ENCODE peak calls at places on chromosome 18, in seven cellular contexts. R, A, K, W, C, B and U are unnamed samples.

GRCh38 chr18:58046794-58047555 is 2.9 kb downstream of the NEDD4L start:
- DNase-seq in W (no peak), R (no peak), K (no peak), C (no peak), B (no peak), A (no peak), U (no peak)

GRCh38 chr18:71831039-71831438 is 713.1 kb downstream of the CBLN2 start:
- DNase-seq in R (peak), C (no peak), W (no peak), B (no peak), A (no peak), K (no peak), U (no peak)

GRCh38 chr18:62938006-62938405 is 222.7 kb downstream of the PHLPP1 start:
- DNase-seq in K (no peak), W (no peak), C (no peak), B (no peak), A (no peak), R (no peak), U (no peak)

GRCh38 chr18:37637451-37637850 is 71.9 kb upstream of the CELF4 start:
- DNase-seq in R (no peak), C (no peak), W (no peak), A (no peak), B (no peak), K (no peak), U (no peak)

GRCh38 chr18:60568211-60568610 is 195.6 kb upstream of the MC4R start:
- DNase-seq in R (no peak), B (no peak), W (no peak), C (no peak), K (no peak), A (no peak), U (no peak)

GRCh38 chr18:62324917-62325805 is at the start of gene TNFRSF11A:
- DNase-seq in B (peak), A (peak), W (no peak), C (no peak), R (peak), K (peak), U (peak)

GRCh38 chr18:23106575-23106974 is 28.7 kb upstream of the CABLES1 start:
- DNase-seq in A (no peak), R (peak), C (no peak), K (no peak), W (no peak), B (no peak), U (no peak)

GRCh38 chr18:45837283-45838070 is 12.0 kb downstream of the SIGLEC15 start:
- DNase-seq in R (no peak), W (peak), K (peak), B (peak), C (no peak), A (peak), U (no peak)

GRCh38 chr18:67977067-67977616 is 460.6 kb upstream of the DSEL start:
- DNase-seq in A (no peak), C (no peak), B (no peak), K (no peak), W (no peak), R (no peak), U (no peak)

GRCh38 chr18:42425025-42425424 is 470.0 kb downstream of the PIK3C3 start:
- DNase-seq in C (no peak), B (no peak), K (no peak), A (peak), R (no peak), W (no peak), U (no peak)
- TF ChIP-seq CTCF in C (no peak), B (no peak), K (no peak), A (no peak), R (no peak), W (no peak), U (no peak)

DNA sequence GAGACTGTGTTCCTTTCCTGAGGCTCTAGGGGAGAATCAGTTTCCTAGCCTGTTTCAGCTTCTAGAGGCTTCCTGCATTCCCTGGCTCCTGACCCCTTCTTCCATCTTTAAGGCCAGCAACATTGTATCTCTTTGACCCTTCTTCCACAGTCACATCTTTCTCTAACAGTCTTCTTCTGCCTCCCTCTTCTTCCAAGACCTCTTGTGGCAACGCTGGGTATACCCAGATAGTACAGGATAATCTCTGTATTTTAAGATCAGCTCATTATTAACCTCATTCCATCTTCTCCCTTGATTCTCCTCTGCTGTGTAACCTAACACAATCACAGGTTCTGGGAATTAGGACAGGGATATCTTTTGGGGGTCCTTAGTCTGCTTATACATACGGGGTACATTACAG is 8.9 kb upstream of the MYL12A start:
- DNase-seq in R (no peak), W (no peak), A (no peak), C (no peak), B (no peak), K (no peak), U (no peak)
- TF ChIP-seq CTCF in R (no peak), W (no peak), A (no peak), C (no peak), B (no peak), K (no peak), U (no peak)

GRCh38 chr18:12074734-12075133 is 18.9 kb upstream of the ANKRD62 start:
- DNase-seq in A (no peak), R (no peak), B (no peak), W (no peak), K (no peak), C (no peak), U (no peak)
- TF ChIP-seq CTCF in A (no peak), R (no peak), B (no peak), W (no peak), K (no peak), C (no peak), U (no peak)

GRCh38 chr18:46950064-46950656 is 32.8 kb downstream of the KATNAL2 start:
- DNase-seq in R (no peak), A (no peak), K (no peak), C (no peak), W (no peak), B (no peak), U (no peak)
- TF ChIP-seq CTCF in R (no peak), A (peak), K (peak), C (no peak), W (peak), B (peak), U (no peak)

GRCh38 chr18:8870528-8870927 is 165.2 kb downstream of the MTCL1 start:
- DNase-seq in C (no peak), W (no peak), A (no peak), K (no peak), R (no peak), B (no peak), U (no peak)

GRCh38 chr18:8869696-8870095 is 164.3 kb downstream of the MTCL1 start:
- DNase-seq in A (no peak), C (no peak), B (no peak), R (no peak), K (no peak), W (no peak), U (no peak)

GRCh38 chr18:8868779-8869415 is 163.5 kb downstream of the MTCL1 start:
- DNase-seq in B (no peak), W (no peak), C (no peak), K (no peak), A (no peak), R (no peak), U (no peak)

GRCh38 chr18:8866679-8867078 is 161.3 kb downstream of the MTCL1 start:
- DNase-seq in A (no peak), W (no peak), R (no peak), B (no peak), C (no peak), K (no peak), U (no peak)

DNA sequence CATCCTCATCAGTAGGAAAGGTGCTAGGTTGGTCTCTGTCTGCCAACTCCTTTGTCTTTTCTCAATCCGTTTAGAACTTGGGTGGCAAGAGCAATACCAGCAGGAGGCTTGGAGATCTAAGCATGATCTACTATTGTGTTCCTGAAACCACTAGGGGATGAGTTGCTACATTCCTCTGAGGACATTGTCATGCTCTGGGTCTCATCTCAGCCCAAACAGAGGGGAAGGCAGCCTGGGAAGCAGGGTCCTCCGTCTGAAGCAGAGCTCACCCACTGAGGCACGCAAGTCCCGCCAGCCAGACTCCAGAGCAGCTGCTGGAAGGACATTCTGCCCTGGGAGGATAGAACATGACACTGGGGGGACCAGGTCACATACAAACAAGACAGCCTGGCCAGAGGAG is 162.9 kb downstream of the MTCL1 start:
- DNase-seq in W (no peak), C (no peak), A (no peak), B (no peak), K (no peak), R (no peak), U (no peak)
- TF ChIP-seq CTCF in W (no peak), C (no peak), A (no peak), B (no peak), K (no peak), R (no peak), U (no peak)

DNA sequence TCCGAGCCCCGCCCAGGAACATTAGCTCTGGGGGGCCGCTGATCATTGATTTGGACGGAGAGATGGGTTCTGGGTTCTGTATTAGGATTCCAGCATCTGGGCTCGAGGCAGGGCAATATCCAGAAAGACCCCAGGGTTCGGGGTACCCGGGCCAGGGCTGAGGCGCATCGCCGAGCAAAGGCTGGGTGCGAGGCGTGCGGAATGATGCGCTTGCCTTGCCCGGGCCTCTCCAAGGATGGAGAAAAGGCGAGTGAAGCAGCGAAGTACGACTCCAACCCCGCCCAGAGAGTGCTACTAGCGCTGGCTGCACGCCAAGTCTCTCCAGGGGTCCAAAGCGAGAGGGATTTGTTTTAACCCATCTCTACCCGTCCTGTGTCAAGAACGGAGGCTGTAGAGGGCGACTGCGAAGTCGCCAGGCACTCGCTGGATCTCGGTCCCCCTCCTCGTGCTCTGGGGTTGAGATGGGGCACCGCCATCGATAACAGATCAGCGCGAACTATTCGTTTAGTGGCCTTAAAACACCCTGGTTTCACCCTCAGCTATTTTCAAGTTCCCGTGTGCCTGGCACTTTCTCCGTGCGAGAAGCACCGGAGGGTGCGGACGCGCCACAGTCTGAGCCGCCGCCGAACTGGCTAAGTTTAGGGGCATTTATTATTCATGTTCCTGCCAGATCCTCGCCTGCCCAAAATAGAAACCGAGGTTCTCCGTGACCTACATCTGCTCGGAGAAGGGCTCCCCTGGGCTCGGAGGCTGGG is 1.9 kb downstream of the ADCYAP1 start:
- DNase-seq in K (no peak), A (peak), W (no peak), R (no peak), C (no peak), B (peak), U (no peak)
- TF ChIP-seq CTCF in K (no peak), A (no peak), W (no peak), R (no peak), C (no peak), B (no peak), U (no peak)

GRCh38 chr18:36580266-36580665 is 248.5 kb downstream of the TPGS2 start:
- DNase-seq in A (no peak), C (peak), K (no peak), R (no peak), B (no peak), W (no peak), U (no peak)
- TF ChIP-seq CTCF in A (no peak), C (no peak), K (no peak), R (no peak), B (no peak), W (no peak), U (no peak)